ENCODE peak calls at places on chromosomes 11 and 22, in seven cellular contexts. One of them, this sample, is unnamed.

GRCh38 chr22:28108851-28109250 is 189.8 kb upstream of the PITPNB start:
- DNase-seq in WTC11: no peak
- DNase-seq in HepG2: no peak
- DNase-seq in H1: no peak
- DNase-seq in K562: no peak
- DNase-seq in GM12878: no peak
- DNase-seq in HCT116: no peak
- DNase-seq in this sample: no peak

GRCh38 chr11:76455331-76455730 is 10.5 kb downstream of the EMSY start:
- DNase-seq in H1: no peak
- DNase-seq in GM12878: no peak
- DNase-seq in HepG2: no peak
- DNase-seq in K562: no peak
- DNase-seq in HCT116: no peak
- DNase-seq in WTC11: peak
- DNase-seq in this sample: no peak

GRCh38 chr11:111426615-111427014 is 47.5 kb upstream of the POU2AF1 start:
- DNase-seq in K562: no peak
- DNase-seq in GM12878: no peak
- DNase-seq in HepG2: no peak
- DNase-seq in H1: no peak
- DNase-seq in HCT116: no peak
- DNase-seq in WTC11: no peak
- DNase-seq in this sample: no peak

GRCh38 chr11:67119577-67120391 is 721 bp downstream of the KDM2A start:
- DNase-seq in HCT116: no peak
- DNase-seq in GM12878: no peak
- DNase-seq in HepG2: no peak
- DNase-seq in WTC11: peak
- DNase-seq in K562: peak
- DNase-seq in H1: peak
- DNase-seq in this sample: peak

GRCh38 chr22:27799334-27800249 is 2.0 kb downstream of the MN1 start:
- DNase-seq in WTC11: no peak
- DNase-seq in HepG2: no peak
- DNase-seq in GM12878: no peak
- DNase-seq in HCT116: no peak
- DNase-seq in H1: no peak
- DNase-seq in K562: no peak
- DNase-seq in this sample: no peak

GRCh38 chr11:45025716-45026492 is 75.2 kb upstream of the TP53I11 start:
- DNase-seq in K562: no peak
- DNase-seq in HCT116: no peak
- DNase-seq in H1: no peak
- DNase-seq in WTC11: no peak
- DNase-seq in HepG2: peak
- DNase-seq in GM12878: no peak
- DNase-seq in this sample: no peak

GRCh38 chr11:43508511-43508918 is 149.8 kb downstream of the TTC17 start:
- DNase-seq in K562: no peak
- DNase-seq in GM12878: no peak
- DNase-seq in HCT116: no peak
- DNase-seq in H1: no peak
- DNase-seq in HepG2: no peak
- DNase-seq in WTC11: no peak
- DNase-seq in this sample: no peak

GRCh38 chr11:27910186-27910941 is 197.6 kb downstream of the KIF18A start:
- DNase-seq in WTC11: no peak
- DNase-seq in H1: no peak
- DNase-seq in GM12878: no peak
- DNase-seq in HCT116: no peak
- DNase-seq in HepG2: no peak
- DNase-seq in K562: no peak
- DNase-seq in this sample: no peak

GRCh38 chr11:127677813-127678212 is 677.2 kb upstream of the KIRREL3 start:
- DNase-seq in H1: no peak
- DNase-seq in WTC11: no peak
- DNase-seq in HCT116: no peak
- DNase-seq in K562: no peak
- DNase-seq in HepG2: no peak
- DNase-seq in GM12878: no peak
- DNase-seq in this sample: no peak

GRCh38 chr11:121961228-121961860 is 154.7 kb downstream of the BLID start:
- DNase-seq in K562: no peak
- DNase-seq in GM12878: no peak
- DNase-seq in H1: no peak
- DNase-seq in WTC11: no peak
- DNase-seq in HepG2: no peak
- DNase-seq in HCT116: no peak
- DNase-seq in this sample: no peak

GRCh38 chr11:111363985-111364384 is 15.1 kb downstream of the POU2AF1 start:
- DNase-seq in GM12878: no peak
- DNase-seq in HepG2: no peak
- DNase-seq in K562: no peak
- DNase-seq in H1: no peak
- DNase-seq in WTC11: no peak
- DNase-seq in HCT116: no peak
- DNase-seq in this sample: no peak

GRCh38 chr11:44673691-44674090 is 53.1 kb upstream of the TSPAN18 start:
- DNase-seq in K562: no peak
- DNase-seq in WTC11: no peak
- DNase-seq in HCT116: no peak
- DNase-seq in H1: no peak
- DNase-seq in GM12878: no peak
- DNase-seq in HepG2: no peak
- DNase-seq in this sample: no peak

GRCh38 chr11:45180158-45180887 is 33.9 kb downstream of the PRDM11 start:
- DNase-seq in H1: peak
- DNase-seq in K562: no peak
- DNase-seq in GM12878: no peak
- DNase-seq in HepG2: no peak
- DNase-seq in WTC11: peak
- DNase-seq in HCT116: peak
- DNase-seq in this sample: peak

GRCh38 chr11:80083561-80083960 is 642.7 kb upstream of the TENM4 start:
- DNase-seq in GM12878: no peak
- DNase-seq in K562: no peak
- DNase-seq in WTC11: no peak
- DNase-seq in H1: no peak
- DNase-seq in HCT116: no peak
- DNase-seq in HepG2: no peak
- DNase-seq in this sample: no peak

GRCh38 chr11:41522391-41522790 is 62.9 kb upstream of the LRRC4C start:
- DNase-seq in K562: no peak
- DNase-seq in WTC11: no peak
- DNase-seq in HCT116: no peak
- DNase-seq in H1: no peak
- DNase-seq in GM12878: no peak
- DNase-seq in HepG2: no peak
- DNase-seq in this sample: no peak

GRCh38 chr11:78941226-78941851 is 366.7 kb upstream of the NARS2 start:
- DNase-seq in GM12878: no peak
- DNase-seq in WTC11: no peak
- DNase-seq in HCT116: no peak
- DNase-seq in H1: no peak
- DNase-seq in K562: no peak
- DNase-seq in HepG2: no peak
- DNase-seq in this sample: no peak

GRCh38 chr11:2679011-2679676 is 20.6 kb downstream of the KCNQ1OT1 start:
- DNase-seq in HepG2: no peak
- DNase-seq in GM12878: no peak
- DNase-seq in WTC11: no peak
- DNase-seq in HCT116: no peak
- DNase-seq in K562: no peak
- DNase-seq in H1: no peak
- DNase-seq in this sample: no peak

GRCh38 chr11:30889116-30889765 is 303.1 kb upstream of the MPPED2 start:
- DNase-seq in K562: no peak
- DNase-seq in HCT116: no peak
- DNase-seq in GM12878: no peak
- DNase-seq in H1: no peak
- DNase-seq in WTC11: no peak
- DNase-seq in HepG2: no peak
- DNase-seq in this sample: no peak

GRCh38 chr11:74701351-74701750 is 29.9 kb downstream of the CHRDL2 start:
- DNase-seq in H1: peak
- DNase-seq in HepG2: peak
- DNase-seq in WTC11: peak
- DNase-seq in K562: peak
- DNase-seq in HCT116: peak
- DNase-seq in GM12878: no peak
- DNase-seq in this sample: peak

DNA sequence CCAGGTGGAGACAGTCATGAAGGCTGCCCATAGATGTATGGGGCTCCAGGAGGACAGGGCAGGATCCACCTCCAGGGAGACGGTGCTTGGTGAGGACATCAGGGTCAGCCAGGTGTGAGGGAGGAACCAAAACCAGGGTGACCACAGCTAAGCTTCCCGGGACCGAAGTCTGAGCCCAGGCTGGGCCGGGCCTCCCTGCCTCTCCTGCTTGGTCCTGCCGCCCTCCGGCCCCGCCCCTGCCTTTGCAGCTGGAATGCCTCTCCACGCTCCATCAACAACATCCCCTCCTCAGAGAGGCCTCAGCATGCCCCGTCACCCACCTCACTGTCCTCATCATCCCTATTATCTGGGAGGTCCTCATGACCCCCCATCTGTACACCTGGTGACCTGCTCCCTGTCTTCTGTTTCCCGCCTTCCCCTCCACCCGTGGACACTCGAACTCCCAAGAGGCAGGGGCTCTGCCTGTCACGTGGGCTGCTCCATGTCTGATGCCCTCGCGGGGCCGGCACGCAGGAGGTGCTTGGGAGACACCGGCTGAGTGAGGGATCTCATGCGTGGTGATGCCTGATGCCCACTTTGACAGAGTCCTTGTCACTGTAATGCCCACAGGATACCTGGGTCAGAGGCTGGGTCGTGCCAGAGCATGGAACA is 59.4 kb downstream of the RTL6 start:
- DNase-seq in GM12878: no peak
- DNase-seq in HCT116: no peak
- DNase-seq in HepG2: no peak
- DNase-seq in K562: no peak
- DNase-seq in H1: no peak
- DNase-seq in WTC11: no peak
- DNase-seq in this sample: no peak
- TF ChIP-seq SP1 in GM12878: no peak
- TF ChIP-seq SP1 in HCT116: no peak
- TF ChIP-seq SP1 in HepG2: no peak
- TF ChIP-seq SP1 in K562: no peak
- TF ChIP-seq SP1 in H1: no peak
- TF ChIP-seq SP1 in WTC11: no peak
- TF ChIP-seq SP1 in this sample: no peak

GRCh38 chr22:48980409-48980808 is 847.3 kb downstream of the BRD1 start:
- DNase-seq in WTC11: no peak
- DNase-seq in HCT116: no peak
- DNase-seq in K562: no peak
- DNase-seq in GM12878: no peak
- DNase-seq in H1: no peak
- DNase-seq in HepG2: no peak
- DNase-seq in this sample: no peak

GRCh38 chr22:48980918-48981317 is 846.8 kb downstream of the BRD1 start:
- DNase-seq in WTC11: no peak
- DNase-seq in GM12878: no peak
- DNase-seq in HCT116: no peak
- DNase-seq in HepG2: no peak
- DNase-seq in K562: no peak
- DNase-seq in H1: no peak
- DNase-seq in this sample: no peak

GRCh38 chr22:48981671-48982070 is 846.0 kb downstream of the BRD1 start:
- DNase-seq in GM12878: no peak
- DNase-seq in H1: no peak
- DNase-seq in K562: no peak
- DNase-seq in HepG2: no peak
- DNase-seq in WTC11: no peak
- DNase-seq in HCT116: no peak
- DNase-seq in this sample: no peak

GRCh38 chr22:48982321-48982905 is 845.3 kb downstream of the BRD1 start:
- DNase-seq in K562: no peak
- DNase-seq in WTC11: no peak
- DNase-seq in GM12878: no peak
- DNase-seq in HCT116: no peak
- DNase-seq in HepG2: no peak
- DNase-seq in H1: no peak
- DNase-seq in this sample: no peak

DNA sequence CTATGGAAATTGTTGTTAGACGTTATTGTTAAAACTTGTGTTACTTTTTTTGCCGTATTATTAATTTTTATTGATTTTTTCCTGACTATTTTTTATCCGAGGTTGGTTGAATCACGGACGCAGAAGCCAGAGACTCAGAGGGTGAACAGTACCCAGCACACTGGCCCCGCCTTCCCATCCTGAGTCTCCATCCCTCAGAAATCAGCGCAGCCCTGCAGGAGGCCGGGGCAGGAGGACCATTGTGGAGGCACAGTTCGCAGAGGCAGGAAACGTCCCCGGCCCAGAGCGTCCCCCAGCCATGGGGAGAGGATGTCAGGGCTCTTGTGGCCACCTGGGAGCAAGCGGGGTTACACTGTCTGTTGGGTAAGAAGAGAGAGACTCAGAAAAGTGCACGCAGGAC is 843.0 kb downstream of the BRD1 start:
- DNase-seq in HCT116: no peak
- DNase-seq in WTC11: no peak
- DNase-seq in H1: no peak
- DNase-seq in K562: no peak
- DNase-seq in GM12878: no peak
- DNase-seq in HepG2: no peak
- DNase-seq in this sample: no peak
- TF ChIP-seq SP1 in HCT116: no peak
- TF ChIP-seq SP1 in WTC11: no peak
- TF ChIP-seq SP1 in H1: no peak
- TF ChIP-seq SP1 in K562: no peak
- TF ChIP-seq SP1 in GM12878: no peak
- TF ChIP-seq SP1 in HepG2: no peak
- TF ChIP-seq SP1 in this sample: no peak

DNA sequence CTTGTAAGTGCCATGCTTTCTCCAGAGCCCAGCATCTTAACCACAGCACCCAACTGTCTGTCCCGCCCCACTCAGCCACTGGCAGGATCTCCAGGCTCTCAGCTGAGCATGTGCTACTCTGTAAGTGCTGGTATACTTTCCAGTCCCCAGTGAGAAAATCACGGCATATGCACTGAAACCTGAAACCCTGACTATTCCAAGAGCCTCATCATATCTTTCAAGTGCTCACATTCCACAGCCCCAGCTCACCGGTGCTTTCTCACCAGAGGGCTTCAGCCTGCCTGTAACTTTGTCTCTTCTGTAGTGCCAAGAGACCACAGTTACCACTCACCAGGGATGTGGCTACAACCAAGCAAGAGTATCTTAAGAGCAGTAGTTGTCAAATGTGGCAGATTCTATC is 24.4 kb upstream of the PAMR1 start:
- DNase-seq in K562: no peak
- DNase-seq in HepG2: no peak
- DNase-seq in H1: no peak
- DNase-seq in HCT116: no peak
- DNase-seq in WTC11: no peak
- DNase-seq in GM12878: no peak
- DNase-seq in this sample: peak
- TF ChIP-seq SP1 in K562: no peak
- TF ChIP-seq SP1 in HepG2: no peak
- TF ChIP-seq SP1 in H1: no peak
- TF ChIP-seq SP1 in HCT116: no peak
- TF ChIP-seq SP1 in WTC11: no peak
- TF ChIP-seq SP1 in GM12878: no peak
- TF ChIP-seq SP1 in this sample: no peak

GRCh38 chr22:38832005-38832978 is 11.5 kb downstream of the NPTXR start:
- DNase-seq in HCT116: no peak
- DNase-seq in HepG2: no peak
- DNase-seq in K562: no peak
- DNase-seq in H1: no peak
- DNase-seq in WTC11: peak
- DNase-seq in GM12878: no peak
- DNase-seq in this sample: no peak
- TF ChIP-seq SP1 in HCT116: no peak
- TF ChIP-seq SP1 in HepG2: no peak
- TF ChIP-seq SP1 in K562: no peak
- TF ChIP-seq SP1 in H1: no peak
- TF ChIP-seq SP1 in WTC11: no peak
- TF ChIP-seq SP1 in GM12878: no peak
- TF ChIP-seq SP1 in this sample: no peak

This sample was measured in HEK293T.